ENCODE peak calls at places on chromosome 3, in seven cellular contexts. G is fibroblast of lung, A is WTC11, T is epithelial cell of proximal tubule, R is BJ, V is heart left ventricle, Y is right atrium auricular region. O is an unnamed sample.

GRCh38 chr3:99758502-99759177 is 59.0 kb upstream of the CMSS1 start:
- DNase-seq in G (no peak), A (no peak), T (no peak), R (no peak), V (no peak), Y (no peak), O (no peak)

GRCh38 chr3:55899887-55900286 is 412.8 kb upstream of the WNT5A start:
- DNase-seq in G (no peak), A (peak), T (no peak), R (no peak), V (no peak), Y (no peak), O (peak)

GRCh38 chr3:137110392-137110996 is 152.7 kb downstream of the IL20RB start:
- DNase-seq in G (peak), A (no peak), T (no peak), R (no peak), V (no peak), Y (no peak), O (no peak)

GRCh38 chr3:51338632-51339031 is 46.5 kb upstream of the MANF start:
- DNase-seq in G (no peak), A (no peak), T (no peak), R (no peak), V (no peak), Y (peak), O (no peak)

GRCh38 chr3:45938858-45939257 is 4.4 kb upstream of the CXCR6 start:
- DNase-seq in G (peak), A (peak), T (peak), R (no peak), V (peak), Y (peak), O (peak)

GRCh38 chr3:152556731-152557254 is 278.1 kb upstream of the P2RY1 start:
- DNase-seq in G (peak), A (no peak), T (no peak), R (no peak), V (peak), Y (no peak), O (no peak)

GRCh38 chr3:49751501-49751900 is 27.8 kb upstream of the GMPPB start:
- DNase-seq in G (no peak), A (no peak), T (no peak), R (no peak), V (no peak), Y (no peak), O (no peak)

GRCh38 chr3:188796122-188796631 is 375.6 kb upstream of the TPRG1 start:
- DNase-seq in G (peak), A (no peak), T (no peak), R (peak), V (no peak), Y (no peak), O (no peak)

GRCh38 chr3:39180546-39181346 is 11.6 kb downstream of the XIRP1 start:
- DNase-seq in G (peak), A (peak), T (no peak), R (peak), V (peak), Y (peak), O (peak)

GRCh38 chr3:170259853-170260386 is 37.7 kb downstream of the PRKCI start:
- DNase-seq in G (no peak), A (no peak), T (no peak), R (no peak), V (no peak), Y (no peak), O (no peak)

GRCh38 chr3:72961766-72962165 is 34.8 kb upstream of the PPP4R2 start:
- DNase-seq in G (no peak), A (no peak), T (no peak), R (no peak), V (no peak), Y (no peak), O (no peak)

GRCh38 chr3:72549819-72550581 is 298.2 kb downstream of the SHQ1 start:
- DNase-seq in G (no peak), A (no peak), T (no peak), R (no peak), V (no peak), Y (no peak), O (no peak)

GRCh38 chr3:99999541-99999940 is 114.8 kb downstream of the FILIP1L start:
- DNase-seq in G (peak), A (no peak), T (no peak), R (no peak), V (no peak), Y (no peak), O (no peak)

GRCh38 chr3:63471781-63472180 is 180.7 kb upstream of the SNTN start:
- DNase-seq in G (no peak), A (no peak), T (no peak), R (no peak), V (no peak), Y (no peak), O (no peak)

GRCh38 chr3:112670824-112671223 is 29.9 kb upstream of the CCDC80 start:
- DNase-seq in G (no peak), A (no peak), T (no peak), R (no peak), V (no peak), Y (no peak), O (no peak)

GRCh38 chr3:128052831-128053419 is 688 bp downstream of the SEC61A1 start:
- DNase-seq in G (peak), A (no peak), T (no peak), R (no peak), V (no peak), Y (no peak), O (no peak)

GRCh38 chr3:128051459-128051836 is 789 bp upstream of the SEC61A1 start:
- DNase-seq in G (no peak), A (no peak), T (no peak), R (no peak), V (no peak), Y (no peak), O (no peak)

GRCh38 chr3:128050597-128050996 is 1.6 kb upstream of the SEC61A1 start:
- DNase-seq in G (no peak), A (no peak), T (no peak), R (no peak), V (no peak), Y (no peak), O (no peak)

GRCh38 chr3:128053614-128054013 is 1.4 kb downstream of the SEC61A1 start:
- DNase-seq in G (no peak), A (no peak), T (no peak), R (no peak), V (no peak), Y (no peak), O (no peak)

GRCh38 chr3:128051837-128052766 is at the start of gene SEC61A1:
- DNase-seq in G (peak), A (peak), T (no peak), R (peak), V (peak), Y (peak), O (peak)
- TF ChIP-seq CTCF in G (no peak), A (no peak), T (no peak), R (no peak), V (no peak), Y (no peak), O (no peak)

DNA sequence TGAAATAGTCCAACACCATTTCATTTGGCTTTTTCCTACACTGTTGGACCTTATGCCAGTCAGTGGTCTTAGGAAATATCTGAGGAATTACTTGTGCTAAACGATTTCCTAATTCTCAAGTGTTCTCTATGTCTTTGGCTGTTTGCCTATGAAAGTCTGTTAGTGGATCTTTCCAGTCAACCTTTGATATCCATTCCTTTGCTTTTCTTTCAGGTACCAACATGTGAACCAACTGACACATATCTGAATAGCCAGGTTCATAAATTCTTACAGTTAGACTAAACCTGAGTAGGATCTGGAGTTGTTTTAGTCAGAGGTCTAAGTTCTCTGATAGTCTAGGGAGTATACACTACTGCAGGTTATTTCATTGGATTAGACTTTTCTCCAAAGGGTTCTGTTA is 343.5 kb upstream of the LRRC3B start:
- DNase-seq in G (no peak), A (no peak), T (no peak), R (no peak), V (no peak), Y (no peak), O (no peak)
- TF ChIP-seq CTCF in G (no peak), A (no peak), T (no peak), R (no peak), V (no peak), Y (no peak), O (no peak)

DNA sequence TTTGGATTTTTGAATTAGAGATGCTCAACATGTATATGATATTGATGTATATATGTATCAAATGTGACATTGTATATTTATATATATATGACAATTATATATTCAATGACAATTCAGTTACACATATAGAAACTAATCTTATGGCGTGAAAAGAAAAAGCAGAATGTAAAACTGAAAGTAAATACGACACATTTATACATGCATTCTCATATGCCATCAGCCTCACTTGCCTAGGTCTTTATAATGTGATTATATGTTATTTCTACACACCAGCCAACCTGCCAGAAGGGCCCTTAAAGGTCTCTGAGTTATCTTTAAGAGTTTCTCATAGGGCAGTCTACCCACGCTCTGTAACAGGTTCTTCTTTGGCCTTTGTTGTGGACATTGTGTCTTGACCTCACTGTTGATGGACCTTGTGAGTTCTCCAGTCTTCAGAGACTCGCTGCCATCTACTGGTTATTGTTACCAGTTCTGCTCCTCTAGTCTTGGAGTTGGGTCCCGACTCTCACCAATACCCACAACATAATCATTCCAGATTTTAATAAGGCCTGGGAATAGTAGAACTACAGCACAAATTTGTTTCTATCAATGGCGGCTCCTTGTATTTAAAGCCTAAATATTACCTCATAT is 371.5 kb upstream of the GOLIM4 start:
- DNase-seq in G (peak), A (no peak), T (no peak), R (peak), V (no peak), Y (no peak), O (peak)
- TF ChIP-seq CTCF in G (peak), A (no peak), T (peak), R (peak), V (peak), Y (no peak), O (no peak)

GRCh38 chr3:179421500-179421899 is 29.8 kb downstream of the GNB4 start:
- DNase-seq in G (peak), A (peak), T (no peak), R (no peak), V (peak), Y (no peak), O (no peak)
- TF ChIP-seq CTCF in G (peak), A (no peak), T (peak), R (peak), V (peak), Y (no peak), O (no peak)

GRCh38 chr3:15558581-15558980 is 37.1 kb upstream of the COLQ start:
- DNase-seq in G (no peak), A (no peak), T (no peak), R (no peak), V (no peak), Y (no peak), O (no peak)
- TF ChIP-seq CTCF in G (no peak), A (no peak), T (no peak), R (no peak), V (no peak), Y (no peak), O (no peak)